ENCODE peak calls at places on chromosomes 6 and 20, in four cellular contexts. O is OCI-LY7, V is AG10803, J is left ventricle myocardium inferior. R is an unnamed sample.

GRCh38 chr6:1604347-1604990 is 5.2 kb upstream of the FOXC1 start:
- DNase-seq in O (peak), V (peak), J (no peak), R (no peak)

GRCh38 chr6:31131595-31131994 is 7.3 kb downstream of the PSORS1C2 start:
- DNase-seq in O (no peak), V (no peak), J (no peak), R (no peak)

GRCh38 chr6:140537834-140538680 is 1163.6 kb upstream of the CITED2 start:
- DNase-seq in O (no peak), V (peak), J (no peak), R (peak)

GRCh38 chr20:51169813-51170212 is 146.9 kb upstream of the KCNG1 start:
- DNase-seq in O (no peak), V (no peak), J (no peak), R (no peak)

GRCh38 chr20:23293689-23294088 is 56.9 kb upstream of the NXT1 start:
- DNase-seq in O (no peak), V (no peak), J (peak), R (peak)

GRCh38 chr6:138162104-138162946 is 586 bp downstream of the ARFGEF3 start:
- DNase-seq in O (no peak), V (no peak), J (no peak), R (no peak)

GRCh38 chr6:165605182-165605875 is 57.7 kb downstream of the PDE10A start:
- DNase-seq in O (no peak), V (no peak), J (no peak), R (no peak)

GRCh38 chr20:61958773-61959172 is 106.9 kb downstream of the TAF4 start:
- DNase-seq in O (no peak), V (no peak), J (no peak), R (peak)

GRCh38 chr6:64439274-64439673 is 803.7 kb downstream of the PHF3 start:
- DNase-seq in O (no peak), V (no peak), J (no peak), R (no peak)

GRCh38 chr20:19942611-19943010 is 74.6 kb upstream of the NAA20 start:
- DNase-seq in O (no peak), V (no peak), J (no peak), R (no peak)

GRCh38 chr6:1592852-1593251 is 16.9 kb upstream of the FOXC1 start:
- DNase-seq in O (no peak), V (no peak), J (no peak), R (no peak)

GRCh38 chr20:49216991-49217578 is 2.1 kb upstream of the DDX27 start:
- DNase-seq in O (peak), V (peak), J (peak), R (peak)

GRCh38 chr6:121932071-121933009 is 467.1 kb upstream of the HSF2 start:
- DNase-seq in O (no peak), V (peak), J (peak), R (peak)

GRCh38 chr6:135118142-135118730 is 62.9 kb upstream of the MYB start:
- DNase-seq in O (no peak), V (no peak), J (no peak), R (no peak)

GRCh38 chr20:53866787-53867740 is 203.3 kb downstream of the BCAS1 start:
- DNase-seq in O (peak), V (no peak), J (no peak), R (no peak)

GRCh38 chr6:42959917-42960242 is 674 bp upstream of the GNMT start:
- DNase-seq in O (no peak), V (no peak), J (no peak), R (no peak)

GRCh38 chr6:37244430-37245310 is 12.9 kb upstream of the TBC1D22B start:
- DNase-seq in O (no peak), V (peak), J (peak), R (peak)

GRCh38 chr6:76448109-76448508 is 375.6 kb upstream of the IMPG1 start:
- DNase-seq in O (no peak), V (no peak), J (no peak), R (no peak)

GRCh38 chr6:11042025-11042749 is 1.9 kb downstream of the ELOVL2 start:
- DNase-seq in O (no peak), V (no peak), J (no peak), R (no peak)

GRCh38 chr6:11042750-11043551 is 1.2 kb downstream of the ELOVL2 start:
- DNase-seq in O (no peak), V (peak), J (no peak), R (no peak)

GRCh38 chr6:11044712-11045167 is 635 bp upstream of the ELOVL2 start:
- DNase-seq in O (no peak), V (no peak), J (no peak), R (no peak)

GRCh38 chr6:11043552-11043960 is 549 bp downstream of the ELOVL2 start:
- DNase-seq in O (no peak), V (no peak), J (no peak), R (no peak)

DNA sequence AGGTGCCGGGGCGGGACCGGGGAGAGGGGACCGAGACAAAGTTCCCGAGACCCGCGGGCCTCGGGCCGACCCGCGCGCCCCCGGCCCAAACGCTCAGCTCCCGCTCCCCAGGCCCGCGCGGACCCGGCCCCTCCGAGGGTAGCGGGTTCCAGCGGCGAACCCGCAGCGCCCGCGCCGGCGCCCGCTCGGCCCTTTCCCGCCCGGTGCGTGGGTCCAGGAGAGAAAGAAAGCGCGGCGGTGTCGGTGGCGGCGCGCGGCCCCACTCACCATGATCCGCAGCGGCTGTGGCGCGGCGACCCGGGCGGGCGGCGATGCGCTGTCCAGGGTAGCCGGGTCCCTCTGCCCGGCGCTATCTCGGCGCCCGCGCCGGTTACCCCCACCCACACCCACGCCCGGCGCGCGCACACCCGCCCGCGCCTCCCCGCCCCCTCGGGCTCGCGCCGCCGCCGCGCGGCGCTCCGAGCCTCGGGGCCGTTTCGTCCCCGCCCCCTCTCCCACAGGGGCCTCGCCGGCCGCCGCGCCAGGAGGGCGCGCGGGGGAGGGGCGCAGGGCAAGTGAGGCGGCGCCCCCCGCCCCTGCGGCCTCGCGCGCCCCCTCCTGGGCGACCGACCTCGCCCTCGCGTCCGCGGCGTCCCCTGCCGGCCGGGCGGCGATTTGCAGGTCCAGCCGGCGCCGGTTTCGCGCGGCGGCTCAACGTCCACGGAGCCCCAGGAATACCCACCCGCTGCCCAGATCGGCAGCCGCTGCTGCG is at the start of gene ELOVL2:
- DNase-seq in O (no peak), V (peak), J (peak), R (no peak)
- H3K4me3 ChIP-seq in O (no peak), V (peak), J (peak), R (peak)

GRCh38 chr6:56539503-56540105 is 103.1 kb downstream of the DST start:
- DNase-seq in O (no peak), V (no peak), J (no peak), R (no peak)

GRCh38 chr6:56540950-56541600 is 101.6 kb downstream of the DST start:
- DNase-seq in O (no peak), V (no peak), J (no peak), R (no peak)

GRCh38 chr6:56542367-56543331 is 100.0 kb downstream of the DST start:
- DNase-seq in O (no peak), V (peak), J (peak), R (peak)

GRCh38 chr6:56540232-56540631 is 102.5 kb downstream of the DST start:
- DNase-seq in O (no peak), V (no peak), J (no peak), R (no peak)

GRCh38 chr6:56541736-56542366 is 100.8 kb downstream of the DST start:
- DNase-seq in O (no peak), V (no peak), J (no peak), R (no peak)
- H3K4me3 ChIP-seq in O (no peak), V (peak), J (peak), R (peak)

GRCh38 chr6:111428803-111429202 is 54.2 kb downstream of the REV3L start:
- DNase-seq in O (no peak), V (no peak), J (no peak), R (no peak)
- H3K4me3 ChIP-seq in O (no peak), V (no peak), J (no peak), R (no peak)

GRCh38 chr20:33733654-33734576 is 2.1 kb downstream of the ZNF341 start:
- DNase-seq in O (peak), V (peak), J (peak), R (no peak)
- H3K4me3 ChIP-seq in O (peak), V (peak), J (peak), R (no peak)